ENCODE peak calls at places on chromosome 4, in eight cellular contexts. B is caudate nucleus; S is A549; E is natural killer cell treated with Interleukin-12 subunit alpha and Interleukin-12 subunit beta and Interleukin-15 and Interleukin-18, amount 100 ng/mL, for 72 hours; J is posterior cingulate gyrus; A is AG08396; Z is activated CD4-positive, alpha-beta T cell treated with anti-CD3 and anti-CD28 coated beads, Interleukin-2, amount 50 U/mL, for 1 hour; M is mucosa of gallbladder. U is an unnamed sample.

GRCh38 chr4:160299177-160299576 is 1196.3 kb downstream of the RAPGEF2 start:
- DNase-seq in E (no peak), Z (no peak), J (no peak), M (no peak), B (no peak), A (no peak), S (no peak), U (no peak)

GRCh38 chr4:186746581-186746980 is 22.9 kb upstream of the FAT1 start:
- DNase-seq in Z (no peak), A (peak), B (no peak), M (no peak), E (no peak), J (no peak), S (no peak), U (peak)

GRCh38 chr4:121168865-121169281 is 4.8 kb upstream of the TNIP3 start:
- DNase-seq in Z (no peak), J (no peak), B (no peak), M (no peak), S (no peak), A (no peak), E (no peak), U (no peak)

GRCh38 chr4:87911252-87911774 is 64.2 kb upstream of the SPP1 start:
- DNase-seq in A (no peak), J (no peak), M (peak), E (no peak), S (no peak), B (no peak), Z (no peak), U (no peak)

GRCh38 chr4:15479913-15480185 is 10.2 kb downstream of the CC2D2A start:
- DNase-seq in A (peak), E (no peak), S (no peak), J (no peak), M (no peak), Z (no peak), B (no peak), U (peak)

GRCh38 chr4:105622269-105622668 is 69.8 kb downstream of the ARHGEF38 start:
- DNase-seq in A (no peak), Z (no peak), J (no peak), B (no peak), M (no peak), E (no peak), S (no peak), U (no peak)

GRCh38 chr4:151014521-151015457 is at the start of gene LRBA:
- DNase-seq in Z (peak), B (peak), M (peak), E (peak), A (peak), J (no peak), S (peak), U (peak)

GRCh38 chr4:21387683-21388082 is 560.9 kb downstream of the KCNIP4 start:
- DNase-seq in M (no peak), Z (no peak), A (no peak), B (no peak), J (no peak), E (no peak), S (no peak), U (no peak)

GRCh38 chr4:58600290-58600689 is 1490.1 kb upstream of the IGFBP7 start:
- DNase-seq in B (no peak), Z (no peak), S (no peak), M (no peak), E (no peak), J (no peak), A (no peak), U (no peak)

GRCh38 chr4:39083164-39083563 is 21.1 kb downstream of the KLHL5 start:
- DNase-seq in B (no peak), S (no peak), M (no peak), E (no peak), Z (no peak), A (no peak), J (no peak), U (peak)

GRCh38 chr4:80257851-80258250 is 8.6 kb upstream of the FGF5 start:
- DNase-seq in E (no peak), M (no peak), Z (no peak), S (no peak), A (no peak), B (no peak), J (no peak), U (no peak)

GRCh38 chr4:113718252-113718651 is 43.3 kb downstream of the CAMK2D start:
- DNase-seq in B (no peak), E (no peak), S (no peak), M (no peak), J (no peak), A (no peak), Z (no peak), U (no peak)

GRCh38 chr4:102299708-102300107 is 45.6 kb downstream of the SLC39A8 start:
- DNase-seq in M (no peak), B (no peak), A (peak), E (no peak), Z (peak), S (peak), J (peak), U (peak)

GRCh38 chr4:130080872-130081451 is 985.0 kb downstream of the C4orf33 start:
- DNase-seq in E (no peak), Z (no peak), M (no peak), J (no peak), B (no peak), A (no peak), S (no peak), U (no peak)

GRCh38 chr4:75344915-75345314 is 169.3 kb downstream of the RCHY1 start:
- DNase-seq in Z (no peak), B (no peak), J (no peak), M (no peak), A (peak), E (no peak), S (no peak), U (peak)

GRCh38 chr4:7207791-7208231 is 15.5 kb downstream of the SORCS2 start:
- DNase-seq in J (no peak), M (no peak), A (no peak), S (no peak), B (no peak), Z (no peak), E (no peak), U (no peak)

GRCh38 chr4:126697748-126698147 is 935.0 kb upstream of the INTU start:
- DNase-seq in J (no peak), S (no peak), E (no peak), B (no peak), A (no peak), Z (no peak), M (no peak), U (peak)

GRCh38 chr4:6563935-6564645 is 10.9 kb upstream of the MAN2B2 start:
- DNase-seq in E (no peak), B (no peak), Z (no peak), J (no peak), A (no peak), S (no peak), M (no peak), U (no peak)

GRCh38 chr4:186806679-186807078 is 83.0 kb upstream of the FAT1 start:
- DNase-seq in J (no peak), Z (no peak), A (no peak), E (no peak), B (no peak), S (no peak), M (no peak), U (no peak)

GRCh38 chr4:124854968-124855367 is 142.4 kb upstream of the ANKRD50 start:
- DNase-seq in J (no peak), S (no peak), Z (no peak), M (no peak), A (no peak), B (no peak), E (no peak), U (peak)

GRCh38 chr4:102780476-102781144 is 19.8 kb upstream of the MANBA start:
- DNase-seq in A (no peak), S (no peak), Z (no peak), J (no peak), M (peak), B (no peak), E (no peak), U (peak)

GRCh38 chr4:10058371-10058770 is 37.1 kb upstream of the SLC2A9 start:
- DNase-seq in S (no peak), B (no peak), J (no peak), E (no peak), M (no peak), A (no peak), Z (no peak), U (no peak)

GRCh38 chr4:15100994-15101695 is 98.9 kb downstream of the CPEB2 start:
- DNase-seq in M (no peak), J (no peak), Z (no peak), B (peak), E (no peak), A (peak), S (no peak), U (no peak)

GRCh38 chr4:140095694-140096482 is 58.1 kb downstream of the MAML3 start:
- DNase-seq in J (no peak), B (no peak), E (peak), A (peak), Z (peak), M (peak), S (peak), U (peak)

U was measured in HFFc6.